ENCODE peak calls at places on chromosomes 2 and 18, in four cellular contexts. S, L, G and V are unnamed samples. For H3K4me1 and H3K9me3, the result is how much of the 10 kb centered on the place peaks cover.

GRCh38 chr2:104654813-104655212 is 199.1 kb upstream of the POU3F3 start:
- DNase-seq in L (no peak), G (no peak), S (no peak), V (no peak)

GRCh38 chr2:105754011-105754410 is 9.3 kb downstream of the NCK2 start:
- DNase-seq in G (no peak), S (no peak), L (peak), V (peak)

GRCh38 chr2:10333247-10333613 is 30.5 kb downstream of the HPCAL1 start:
- DNase-seq in G (no peak), S (no peak), L (peak), V (no peak)

GRCh38 chr2:113965644-113966043 is 75.8 kb downstream of the ACTR3 start:
- DNase-seq in L (peak), G (peak), S (no peak), V (peak)

GRCh38 chr2:46490521-46491141 is 11.3 kb downstream of the TMEM247 start:
- DNase-seq in S (no peak), G (no peak), L (peak), V (no peak)

GRCh38 chr18:43665239-43665788 is 388.0 kb upstream of the SYT4 start:
- DNase-seq in L (no peak), S (no peak), G (no peak), V (no peak)

GRCh38 chr18:37611623-37612279 is 46.2 kb upstream of the CELF4 start:
- DNase-seq in L (no peak), S (no peak), G (no peak), V (no peak)

GRCh38 chr2:22826658-22827165 is 558.3 kb upstream of the KLHL29 start:
- DNase-seq in S (no peak), L (no peak), G (no peak), V (no peak)

GRCh38 chr2:61943251-61943650 is 37.8 kb downstream of the COMMD1 start:
- DNase-seq in S (no peak), L (no peak), G (no peak), V (no peak)

GRCh38 chr2:80328033-80328635 is 23.6 kb upstream of the LRRTM1 start:
- DNase-seq in L (peak), G (no peak), S (no peak), V (no peak)

GRCh38 chr18:62452280-62452824 is 70.5 kb upstream of the ZCCHC2 start:
- DNase-seq in S (no peak), L (no peak), G (no peak), V (no peak)

GRCh38 chr18:40810371-40810770 is 1144.7 kb upstream of the PIK3C3 start:
- DNase-seq in L (no peak), S (no peak), G (no peak), V (no peak)

GRCh38 chr2:160647967-160648685 is 154.5 kb upstream of the RBMS1 start:
- DNase-seq in G (no peak), S (no peak), L (no peak), V (no peak)

GRCh38 chr2:161063074-161063945 is 96.9 kb upstream of the TANK start:
- DNase-seq in S (peak), G (peak), L (peak), V (peak)

GRCh38 chr2:28406276-28407096 is 13.8 kb downstream of the FOSL2 start:
- DNase-seq in G (no peak), S (peak), L (no peak), V (peak)

GRCh38 chr18:40124107-40124506 is 1830.9 kb upstream of the PIK3C3 start:
- DNase-seq in S (no peak), L (no peak), G (no peak), V (no peak)

GRCh38 chr2:172084484-172084733 is 898 bp upstream of the DLX1 start:
- DNase-seq in G (no peak), S (no peak), L (no peak), V (peak)
- H3K4me1 ChIP-seq in G (under half), S (half or more), L (under half), V (half or more)

GRCh38 chr2:1750935-1751767 is 6.8 kb upstream of the PXDN start:
- DNase-seq in G (peak), S (no peak), L (peak), V (peak)
- H3K27ac ChIP-seq in G (no peak), S (no peak), L (no peak), V (no peak)

GRCh38 chr2:34831096-34831495 is 1232.0 kb upstream of the FAM98A start:
- DNase-seq in G (no peak), L (no peak), S (no peak), V (no peak)
- H3K9me3 ChIP-seq in G (under half), L (under half), S (under half), V (under half)

GRCh38 chr2:207252979-207253640 is 87.4 kb upstream of the KLF7 start:
- DNase-seq in S (no peak), G (no peak), L (no peak), V (no peak)

GRCh38 chr2:207252416-207252815 is 86.7 kb upstream of the KLF7 start:
- DNase-seq in G (no peak), L (no peak), S (no peak), V (no peak)

GRCh38 chr2:207253946-207254345 is 88.2 kb upstream of the KLF7 start:
- DNase-seq in L (no peak), S (no peak), G (no peak), V (no peak)

GRCh38 chr2:207251022-207251421 is 85.3 kb upstream of the KLF7 start:
- DNase-seq in S (no peak), G (no peak), L (no peak), V (no peak)

GRCh38 chr2:207251573-207252192 is 85.9 kb upstream of the KLF7 start:
- DNase-seq in L (no peak), G (no peak), S (no peak), V (no peak)
- H3K4me1 ChIP-seq in L (under half), G (under half), S (under half), V (under half)

DNA sequence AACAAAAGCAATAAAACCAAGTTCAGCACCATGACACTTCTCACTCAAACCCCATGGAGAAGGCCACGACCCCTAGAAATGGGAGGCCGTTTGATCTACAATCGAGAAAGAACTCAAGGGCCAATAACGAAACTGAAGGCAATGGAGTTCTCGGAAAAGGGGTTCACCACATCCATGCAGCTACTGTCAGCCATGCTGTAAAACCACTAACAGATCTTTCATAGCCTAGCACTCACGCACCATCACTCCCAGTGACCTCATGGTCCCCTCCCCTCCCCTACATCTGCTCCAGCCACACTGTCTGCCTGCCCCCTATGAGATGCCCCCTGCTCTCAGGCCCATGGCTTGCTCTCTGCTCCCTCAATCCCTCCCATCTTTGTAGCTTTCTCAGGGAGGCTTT is 135.3 kb downstream of the TMEM163 start:
- DNase-seq in L (no peak), G (no peak), S (no peak), V (no peak)
- H3K27ac ChIP-seq in L (no peak), G (no peak), S (no peak), V (no peak)

GRCh38 chr18:72638353-72638752 is 94.2 kb upstream of the CBLN2 start:
- DNase-seq in G (no peak), S (no peak), L (no peak), V (no peak)

GRCh38 chr18:72634500-72634899 is 90.4 kb upstream of the CBLN2 start:
- DNase-seq in L (no peak), G (no peak), S (no peak), V (no peak)

GRCh38 chr18:72640552-72640951 is 96.4 kb upstream of the CBLN2 start:
- DNase-seq in G (no peak), L (no peak), S (no peak), V (no peak)

GRCh38 chr18:72637319-72638113 is 93.4 kb upstream of the CBLN2 start:
- DNase-seq in L (no peak), G (no peak), S (no peak), V (no peak)
- H3K9me3 ChIP-seq in L (under half), G (under half), S (under half), V (under half)

GRCh38 chr2:234950435-234950729 is 1.4 kb upstream of the SH3BP4 start:
- DNase-seq in S (no peak), L (no peak), G (no peak), V (no peak)
- H3K4me1 ChIP-seq in S (under half), L (under half), G (under half), V (under half)

GRCh38 chr2:38733300-38733971 is 17.7 kb downstream of the SRSF7 start:
- DNase-seq in G (no peak), L (no peak), S (no peak), V (no peak)
- H3K27ac ChIP-seq in G (no peak), L (no peak), S (no peak), V (no peak)